ENCODE peak calls at places on chromosomes 7 and 10, in five cellular contexts. One of them, this sample, is unnamed.

GRCh38 chr10:5502903-5503835 is 3.8 kb upstream of the CALML5 start:
- DNase-seq in lower lobe of right lung: no peak
- DNase-seq in iris pigment epithelial cell: no peak
- DNase-seq in HT1080: no peak
- DNase-seq in neural crest cell: no peak
- DNase-seq in this sample: no peak

GRCh38 chr10:62020362-62020730 is 118.8 kb downstream of the ARID5B start:
- DNase-seq in lower lobe of right lung: no peak
- DNase-seq in iris pigment epithelial cell: no peak
- DNase-seq in HT1080: no peak
- DNase-seq in neural crest cell: no peak
- DNase-seq in this sample: no peak

GRCh38 chr10:118832242-118832651 is 77.5 kb upstream of the CACUL1 start:
- DNase-seq in lower lobe of right lung: peak; percentile 77
- DNase-seq in iris pigment epithelial cell: peak; percentile 13
- DNase-seq in HT1080: no peak
- DNase-seq in neural crest cell: no peak
- DNase-seq in this sample: no peak

GRCh38 chr10:124734311-124735166 is 9.6 kb downstream of the FAM53B start:
- DNase-seq in lower lobe of right lung: no peak
- DNase-seq in iris pigment epithelial cell: no peak
- DNase-seq in HT1080: peak; percentile 25
- DNase-seq in neural crest cell: no peak
- DNase-seq in this sample: peak; percentile 45

GRCh38 chr7:108171164-108171563 is 41.0 kb upstream of the LAMB4 start:
- DNase-seq in lower lobe of right lung: no peak
- DNase-seq in iris pigment epithelial cell: no peak
- DNase-seq in HT1080: no peak
- DNase-seq in neural crest cell: no peak
- DNase-seq in this sample: no peak

GRCh38 chr10:29666201-29666600 is 31.4 kb upstream of the SVIL start:
- DNase-seq in lower lobe of right lung: no peak
- DNase-seq in iris pigment epithelial cell: no peak
- DNase-seq in HT1080: no peak
- DNase-seq in neural crest cell: no peak
- DNase-seq in this sample: no peak

GRCh38 chr7:84022686-84023308 is 171.8 kb downstream of the SEMA3A start:
- DNase-seq in lower lobe of right lung: no peak
- DNase-seq in iris pigment epithelial cell: peak; percentile 50
- DNase-seq in HT1080: no peak
- DNase-seq in neural crest cell: no peak
- DNase-seq in this sample: no peak

GRCh38 chr7:155205368-155206285 is 92.1 kb upstream of the INSIG1 start:
- DNase-seq in lower lobe of right lung: peak; percentile 89
- DNase-seq in iris pigment epithelial cell: peak; percentile 90
- DNase-seq in HT1080: peak; percentile 99
- DNase-seq in neural crest cell: no peak
- DNase-seq in this sample: peak; percentile 96

GRCh38 chr10:46544989-46545791 is 11.3 kb downstream of the GPRIN2 start:
- DNase-seq in lower lobe of right lung: peak; percentile 48
- DNase-seq in iris pigment epithelial cell: peak; percentile 46
- DNase-seq in HT1080: no peak
- DNase-seq in neural crest cell: no peak
- DNase-seq in this sample: no peak

GRCh38 chr10:128263891-128264688 is 137.9 kb upstream of the MKI67 start:
- DNase-seq in lower lobe of right lung: peak; percentile 57
- DNase-seq in iris pigment epithelial cell: peak; percentile 59
- DNase-seq in HT1080: peak; percentile 36
- DNase-seq in neural crest cell: peak; percentile 80
- DNase-seq in this sample: peak; percentile 73

GRCh38 chr7:29274156-29275017 is 79.8 kb downstream of the CHN2 start:
- DNase-seq in lower lobe of right lung: no peak
- DNase-seq in iris pigment epithelial cell: no peak
- DNase-seq in HT1080: no peak
- DNase-seq in neural crest cell: no peak
- DNase-seq in this sample: no peak

GRCh38 chr10:80444646-80445319 is 9.3 kb upstream of the TSPAN14 start:
- DNase-seq in lower lobe of right lung: peak; percentile 77
- DNase-seq in iris pigment epithelial cell: peak; percentile 76
- DNase-seq in HT1080: peak; percentile 78
- DNase-seq in neural crest cell: no peak
- DNase-seq in this sample: peak; percentile 62

GRCh38 chr7:157299613-157300405 is 37.0 kb upstream of the DNAJB6 start:
- DNase-seq in lower lobe of right lung: no peak
- DNase-seq in iris pigment epithelial cell: no peak
- DNase-seq in HT1080: no peak
- DNase-seq in neural crest cell: no peak
- DNase-seq in this sample: peak; percentile 39

GRCh38 chr10:15146366-15146765 is 22.1 kb downstream of the NMT2 start:
- DNase-seq in lower lobe of right lung: no peak
- DNase-seq in iris pigment epithelial cell: no peak
- DNase-seq in HT1080: peak; percentile 50
- DNase-seq in neural crest cell: no peak
- DNase-seq in this sample: no peak

GRCh38 chr10:26489081-26489480 is 50.9 kb downstream of the APBB1IP start:
- DNase-seq in lower lobe of right lung: no peak
- DNase-seq in iris pigment epithelial cell: no peak
- DNase-seq in HT1080: no peak
- DNase-seq in neural crest cell: no peak
- DNase-seq in this sample: no peak

GRCh38 chr10:95247200-95247880 is 43.5 kb downstream of the PDLIM1 start:
- DNase-seq in lower lobe of right lung: no peak
- DNase-seq in iris pigment epithelial cell: peak; percentile 92
- DNase-seq in HT1080: peak; percentile 69
- DNase-seq in neural crest cell: no peak
- DNase-seq in this sample: no peak

GRCh38 chr10:43892062-43892765 is 243.5 kb upstream of the ZNF32 start:
- DNase-seq in lower lobe of right lung: no peak
- DNase-seq in iris pigment epithelial cell: no peak
- DNase-seq in HT1080: no peak
- DNase-seq in neural crest cell: no peak
- DNase-seq in this sample: peak; percentile 9

GRCh38 chr10:19824397-19825342 is 8.4 kb downstream of the PLXDC2 start:
- DNase-seq in lower lobe of right lung: no peak
- DNase-seq in iris pigment epithelial cell: no peak
- DNase-seq in HT1080: no peak
- DNase-seq in neural crest cell: no peak
- DNase-seq in this sample: no peak

GRCh38 chr7:21365866-21366624 is 61.8 kb upstream of the SP4 start:
- DNase-seq in lower lobe of right lung: no peak
- DNase-seq in iris pigment epithelial cell: peak; percentile 89
- DNase-seq in HT1080: peak; percentile 65
- DNase-seq in neural crest cell: no peak
- DNase-seq in this sample: no peak

GRCh38 chr7:1461640-1462375 is 2.5 kb upstream of the MICALL2 start:
- DNase-seq in lower lobe of right lung: no peak
- DNase-seq in iris pigment epithelial cell: no peak
- DNase-seq in HT1080: no peak
- DNase-seq in neural crest cell: no peak
- DNase-seq in this sample: no peak

GRCh38 chr7:1663243-1663642 is 6.8 kb upstream of the ELFN1 start:
- DNase-seq in lower lobe of right lung: peak; percentile 34
- DNase-seq in iris pigment epithelial cell: no peak
- DNase-seq in HT1080: no peak
- DNase-seq in neural crest cell: no peak
- DNase-seq in this sample: no peak

GRCh38 chr7:71229201-71229600 is 97.3 kb downstream of the GALNT17 start:
- DNase-seq in lower lobe of right lung: no peak
- DNase-seq in iris pigment epithelial cell: no peak
- DNase-seq in HT1080: no peak
- DNase-seq in neural crest cell: no peak
- DNase-seq in this sample: no peak

GRCh38 chr10:10782603-10783002 is 235.1 kb upstream of the CELF2 start:
- DNase-seq in lower lobe of right lung: no peak
- DNase-seq in iris pigment epithelial cell: peak; percentile 83
- DNase-seq in HT1080: peak; percentile 59
- DNase-seq in neural crest cell: no peak
- DNase-seq in this sample: no peak

GRCh38 chr10:70265032-70265689 is 18.6 kb downstream of the NPFFR1 start:
- DNase-seq in lower lobe of right lung: no peak
- DNase-seq in iris pigment epithelial cell: no peak
- DNase-seq in HT1080: peak; percentile 38
- DNase-seq in neural crest cell: no peak
- DNase-seq in this sample: no peak

GRCh38 chr10:99537381-99538286 is 4.9 kb downstream of the NKX2-3 start:
- DNase-seq in lower lobe of right lung: no peak
- DNase-seq in iris pigment epithelial cell: no peak
- DNase-seq in HT1080: no peak
- DNase-seq in neural crest cell: no peak
- DNase-seq in this sample: no peak

GRCh38 chr10:48951707-48952106 is 12.1 kb upstream of the LRRC18 start:
- DNase-seq in lower lobe of right lung: no peak
- DNase-seq in iris pigment epithelial cell: no peak
- DNase-seq in HT1080: no peak
- DNase-seq in neural crest cell: no peak
- DNase-seq in this sample: no peak

GRCh38 chr7:106583133-106583532 is 77.8 kb downstream of the CCDC71L start:
- DNase-seq in lower lobe of right lung: no peak
- DNase-seq in iris pigment epithelial cell: peak; percentile 74
- DNase-seq in HT1080: no peak
- DNase-seq in neural crest cell: no peak
- DNase-seq in this sample: no peak

GRCh38 chr10:51993475-51993874 is 294.1 kb upstream of the CSTF2T start:
- DNase-seq in lower lobe of right lung: no peak
- DNase-seq in iris pigment epithelial cell: no peak
- DNase-seq in HT1080: no peak
- DNase-seq in neural crest cell: no peak
- DNase-seq in this sample: no peak

GRCh38 chr10:79941146-79941545 is 7.8 kb downstream of the SFTPD start:
- DNase-seq in lower lobe of right lung: no peak
- DNase-seq in iris pigment epithelial cell: no peak
- DNase-seq in HT1080: no peak
- DNase-seq in neural crest cell: no peak
- DNase-seq in this sample: no peak

GRCh38 chr10:104824378-104825006 is 183.4 kb downstream of the SORCS3 start:
- DNase-seq in lower lobe of right lung: no peak
- DNase-seq in iris pigment epithelial cell: peak; percentile 33
- DNase-seq in HT1080: peak; percentile 36
- DNase-seq in neural crest cell: peak; percentile 59
- DNase-seq in this sample: peak; percentile 45

GRCh38 chr7:150410680-150411346 is 31.7 kb downstream of the ZNF775 start:
- DNase-seq in lower lobe of right lung: no peak
- DNase-seq in iris pigment epithelial cell: no peak
- DNase-seq in HT1080: no peak
- DNase-seq in neural crest cell: no peak
- DNase-seq in this sample: no peak

GRCh38 chr10:78977761-78978305 is 90.9 kb upstream of the ZMIZ1 start:
- DNase-seq in lower lobe of right lung: peak; percentile 62
- DNase-seq in iris pigment epithelial cell: peak; percentile 90
- DNase-seq in HT1080: peak; percentile 93
- DNase-seq in neural crest cell: no peak
- DNase-seq in this sample: no peak

GRCh38 chr10:133565441-133566294 is at the start of gene SYCE1:
- DNase-seq in lower lobe of right lung: no peak
- DNase-seq in iris pigment epithelial cell: no peak
- DNase-seq in HT1080: peak; percentile 94
- DNase-seq in neural crest cell: no peak
- DNase-seq in this sample: no peak